ENCODE peak calls at places on chromosomes 12 and 14, in nine cellular contexts. X, F, Z, K, H, M, Q, J and O are unnamed samples.

GRCh38 chr12:80509781-80510556 is 65.9 kb downstream of the PTPRQ start:
- DNase-seq in X (peak), F (peak), Z (no peak), K (no peak), H (no peak), M (peak), Q (no peak), J (peak), O (no peak)

GRCh38 chr12:2265461-2266167 is 212.8 kb downstream of the CACNA1C start:
- DNase-seq in X (no peak), F (no peak), Z (no peak), K (no peak), H (no peak), M (peak), Q (no peak), J (no peak), O (no peak)

GRCh38 chr14:74859757-74860156 is 16.2 kb downstream of the PROX2 start:
- DNase-seq in X (no peak), F (no peak), Z (no peak), K (no peak), H (no peak), M (no peak), Q (no peak), J (no peak), O (no peak)

GRCh38 chr14:100899841-100900771 is 3.4 kb downstream of the RTL1 start:
- DNase-seq in X (no peak), F (no peak), Z (no peak), K (no peak), H (no peak), M (no peak), Q (peak), J (no peak), O (no peak)

GRCh38 chr12:18479266-18479665 is 217.9 kb downstream of the PIK3C2G start:
- DNase-seq in X (no peak), F (no peak), Z (no peak), K (no peak), H (no peak), M (no peak), Q (no peak), J (no peak), O (no peak)

GRCh38 chr12:103560604-103561101 is 26.4 kb upstream of the STAB2 start:
- DNase-seq in X (no peak), F (peak), Z (no peak), K (peak), H (no peak), M (peak), Q (no peak), J (peak), O (no peak)

GRCh38 chr12:32312049-32312670 is 87.2 kb upstream of the FGD4 start:
- DNase-seq in X (peak), F (peak), Z (no peak), K (peak), H (no peak), M (peak), Q (peak), J (peak), O (no peak)

GRCh38 chr14:52153939-52154338 is 85.1 kb upstream of the NID2 start:
- DNase-seq in X (peak), F (no peak), Z (no peak), K (no peak), H (no peak), M (no peak), Q (no peak), J (no peak), O (no peak)

GRCh38 chr12:78703820-78704525 is 160.6 kb upstream of the SYT1 start:
- DNase-seq in X (no peak), F (peak), Z (no peak), K (peak), H (no peak), M (peak), Q (no peak), J (peak), O (no peak)

GRCh38 chr14:32998433-32998832 is 59.8 kb downstream of the NPAS3 start:
- DNase-seq in X (no peak), F (peak), Z (no peak), K (peak), H (no peak), M (peak), Q (peak), J (peak), O (no peak)

GRCh38 chr14:88995437-88996198 is 171.2 kb downstream of the TTC8 start:
- DNase-seq in X (no peak), F (peak), Z (no peak), K (peak), H (no peak), M (peak), Q (no peak), J (peak), O (peak)